ENCODE peak calls at places on chromosome 12, in six cellular contexts. A, W, Y, K, G and Z are unnamed samples.
A peak's percentile ranks its signal among the peaks of the same experiment; 100 is the strongest.

GRCh38 chr12:69443916-69444315 is 26.3 kb upstream of the FRS2 start:
- DNase-seq in G (no peak), Y (no peak), K (no peak), A (no peak), W (no peak), Z (no peak)

GRCh38 chr12:14418526-14418925 is 53.0 kb downstream of the ATF7IP start:
- DNase-seq in G (no peak), Y (no peak), K (no peak), W (peak; percentile 45), A (no peak), Z (no peak)

GRCh38 chr12:131923260-131923659 is 5.8 kb upstream of the PUS1 start:
- DNase-seq in K (no peak), W (no peak), A (no peak), Y (peak; percentile 78), G (no peak), Z (no peak)

GRCh38 chr12:107200394-107200793 is 107.0 kb upstream of the CRY1 start:
- DNase-seq in W (peak; percentile 52), G (no peak), A (no peak), Y (no peak), K (peak; percentile 85), Z (peak; percentile 15)

GRCh38 chr12:59041241-59042121 is 121.2 kb upstream of the LRIG3 start:
- DNase-seq in A (no peak), K (peak; percentile 81), Y (no peak), G (peak; percentile 82), W (peak; percentile 75), Z (no peak)

GRCh38 chr12:55721601-55722213 is 1.5 kb downstream of the RDH5 start:
- DNase-seq in W (no peak), G (no peak), Y (no peak), K (no peak), A (no peak), Z (no peak)

GRCh38 chr12:68163546-68164210 is 4.1 kb upstream of the IFNG start:
- DNase-seq in A (no peak), Y (peak; percentile 18), K (no peak), W (no peak), G (no peak), Z (no peak)

GRCh38 chr12:49661191-49661590 is 37.8 kb downstream of the PRPF40B start:
- DNase-seq in G (no peak), K (no peak), W (no peak), Y (peak; percentile 67), A (no peak), Z (no peak)

GRCh38 chr12:11657511-11657910 is 8.0 kb downstream of the ETV6 start:
- DNase-seq in G (no peak), Y (no peak), A (no peak), K (no peak), W (no peak), Z (no peak)

GRCh38 chr12:5220835-5221234 is 177.2 kb downstream of the KCNA5 start:
- DNase-seq in A (no peak), G (no peak), Y (no peak), K (no peak), W (no peak), Z (no peak)

GRCh38 chr12:112664569-112664968 is 127.0 kb upstream of the RPH3A start:
- DNase-seq in G (no peak), K (no peak), W (peak; percentile 47), Y (no peak), A (no peak), Z (no peak)

GRCh38 chr12:118206107-118206412 is 70.1 kb downstream of the PEBP1 start:
- DNase-seq in G (no peak), K (no peak), Y (no peak), W (no peak), A (no peak), Z (no peak)

GRCh38 chr12:851913-852312 is 97.6 kb downstream of the RAD52 start:
- DNase-seq in W (peak; percentile 68), G (peak; percentile 67), K (no peak), A (no peak), Y (no peak), Z (no peak)

GRCh38 chr12:124740691-124741137 is 123.0 kb downstream of the SCARB1 start:
- DNase-seq in G (no peak), Y (peak; percentile 52), W (peak; percentile 54), A (no peak), K (no peak), Z (no peak)

GRCh38 chr12:103626498-103626897 is 39.4 kb downstream of the STAB2 start:
- DNase-seq in K (peak; percentile 59), W (peak; percentile 28), G (no peak), A (peak; percentile 83), Y (no peak), Z (peak; percentile 60)

GRCh38 chr12:66964629-66965028 is 285.8 kb upstream of the GRIP1 start:
- DNase-seq in G (no peak), K (peak; percentile 23), A (no peak), W (peak; percentile 60), Y (no peak), Z (no peak)

GRCh38 chr12:46218509-46219095 is 50.2 kb downstream of the SLC38A1 start:
- DNase-seq in K (no peak), A (no peak), W (no peak), Y (no peak), G (no peak), Z (no peak)

GRCh38 chr12:81896771-81897170 is 137.6 kb upstream of the PPFIA2 start:
- DNase-seq in Y (no peak), W (peak; percentile 15), K (no peak), G (no peak), A (no peak), Z (no peak)

GRCh38 chr12:99087278-99087677 is 442.2 kb downstream of the APAF1 start:
- DNase-seq in A (peak; percentile 79), G (no peak), W (no peak), Y (no peak), K (no peak), Z (no peak)

GRCh38 chr12:86741531-86741930 is 485.3 kb upstream of the MGAT4C start:
- DNase-seq in A (no peak), Y (no peak), W (peak; percentile 32), G (no peak), K (no peak), Z (no peak)

GRCh38 chr12:49017764-49018281 is 753 bp downstream of the PRKAG1 start:
- DNase-seq in G (no peak), W (no peak), K (no peak), Y (no peak), A (no peak), Z (no peak)